ENCODE peak calls at places on chromosome 11, in nine cellular contexts. Y is HFF-Myc, X is bronchial epithelial cell, M is coronary artery, F is fibroblast of the aortic adventitia, B is stomach, I is cardiac muscle cell, H is choroid plexus epithelial cell, N is astrocyte of the cerebellum. O is an unnamed sample.

GRCh38 chr11:111665779-111666178 is 63.5 kb downstream of the SIK2 start:
- DNase-seq in N (peak; percentile 57), M (no peak), X (peak; percentile 32), Y (peak; percentile 42), I (peak; percentile 80), F (peak; percentile 68), B (no peak), H (peak; percentile 65), O (peak; percentile 37)

GRCh38 chr11:1907955-1908354 is 11.5 kb upstream of the TNNT3 start:
- DNase-seq in B (no peak), Y (no peak), N (no peak), I (no peak), H (peak; percentile 17), M (no peak), F (no peak), X (no peak), O (no peak)

GRCh38 chr11:72430743-72431570 is 3.4 kb downstream of the CLPB start:
- DNase-seq in M (no peak), Y (no peak), N (peak; percentile 23), X (peak; percentile 52), B (peak; percentile 47), F (peak; percentile 71), H (peak; percentile 80), I (peak; percentile 67), O (peak; percentile 61)

GRCh38 chr11:93906486-93906885 is 56.1 kb upstream of the VSTM5 start:
- DNase-seq in M (no peak), I (no peak), Y (no peak), B (no peak), N (no peak), F (no peak), H (no peak), X (peak; percentile 63), O (no peak)

GRCh38 chr11:92859290-92859689 is 110.2 kb upstream of the MTNR1B start:
- DNase-seq in N (no peak), B (no peak), Y (no peak), M (no peak), X (no peak), I (no peak), F (no peak), H (no peak), O (no peak)

GRCh38 chr11:15843309-15843857 is 513.0 kb downstream of the SOX6 start:
- DNase-seq in I (no peak), M (no peak), F (no peak), N (peak; percentile 73), H (no peak), Y (no peak), B (peak; percentile 27), X (no peak), O (no peak)

GRCh38 chr11:36467913-36468312 is 42.2 kb downstream of the TRAF6 start:
- DNase-seq in B (no peak), I (no peak), M (no peak), X (no peak), N (no peak), Y (no peak), H (no peak), F (no peak), O (no peak)

GRCh38 chr11:107648247-107648646 is 57.3 kb downstream of the ELMOD1 start:
- DNase-seq in Y (no peak), N (no peak), B (no peak), F (no peak), I (no peak), X (no peak), M (no peak), H (no peak), O (no peak)

GRCh38 chr11:64123102-64123434 is 42.8 kb downstream of the MACROD1 start:
- DNase-seq in F (no peak), H (no peak), X (peak; percentile 17), I (no peak), N (no peak), B (peak; percentile 79), Y (no peak), M (no peak), O (no peak)

GRCh38 chr11:84165139-84165538 is 879.0 kb upstream of the CCDC90B start:
- DNase-seq in M (no peak), F (no peak), Y (no peak), B (no peak), X (no peak), I (no peak), H (no peak), N (peak; percentile 24), O (peak; percentile 1)

GRCh38 chr11:13169709-13170108 is 107.9 kb upstream of the BMAL1 start:
- DNase-seq in F (peak; percentile 95), I (no peak), B (no peak), X (peak; percentile 90), M (no peak), Y (peak; percentile 84), H (peak; percentile 89), N (peak; percentile 87), O (peak; percentile 90)

GRCh38 chr11:129576652-129577051 is 201.0 kb downstream of the BARX2 start:
- DNase-seq in N (no peak), H (no peak), B (no peak), Y (no peak), X (no peak), M (no peak), F (no peak), I (no peak), O (no peak)

GRCh38 chr11:134452026-134452848 is 40.2 kb upstream of the B3GAT1 start:
- DNase-seq in N (no peak), B (no peak), X (no peak), F (no peak), H (no peak), Y (no peak), M (no peak), I (no peak), O (no peak)

GRCh38 chr11:27158763-27159679 is 118.4 kb downstream of the BBOX1 start:
- DNase-seq in N (peak; percentile 70), F (peak; percentile 89), B (peak; percentile 43), H (peak; percentile 90), M (no peak), X (peak; percentile 77), I (peak; percentile 71), Y (peak; percentile 73), O (peak; percentile 83)

GRCh38 chr11:21561589-21561988 is 631.3 kb upstream of the ANO5 start:
- DNase-seq in Y (no peak), F (no peak), M (no peak), B (no peak), H (no peak), I (no peak), N (no peak), X (peak; percentile 41), O (no peak)

GRCh38 chr11:8011383-8011782 is 24.2 kb downstream of the EIF3F start:
- DNase-seq in X (no peak), M (no peak), I (no peak), B (no peak), F (no peak), Y (no peak), H (no peak), N (no peak), O (no peak)

GRCh38 chr11:67492801-67493547 is 10.1 kb downstream of the AIP start:
- DNase-seq in B (no peak), F (no peak), I (no peak), M (no peak), X (no peak), H (no peak), Y (no peak), N (no peak), O (no peak)

GRCh38 chr11:88152381-88152780 is 22.9 kb downstream of the RAB38 start:
- DNase-seq in F (no peak), N (no peak), M (no peak), Y (no peak), I (peak; percentile 34), H (peak; percentile 34), B (no peak), X (no peak), O (no peak)

GRCh38 chr11:7077101-7077500 is 11.7 kb upstream of the RBMXL2 start:
- DNase-seq in H (no peak), N (no peak), X (no peak), B (no peak), M (no peak), Y (no peak), F (no peak), I (peak; percentile 55), O (no peak)

GRCh38 chr11:77411238-77411637 is 62.7 kb downstream of the PAK1 start:
- DNase-seq in H (peak; percentile 29), I (peak; percentile 9), N (no peak), Y (no peak), X (no peak), B (no peak), M (no peak), F (peak; percentile 33), O (peak; percentile 24)

GRCh38 chr11:28703371-28703770 is 595.2 kb downstream of the METTL15 start:
- DNase-seq in Y (no peak), M (no peak), X (peak; percentile 32), F (no peak), N (no peak), H (no peak), I (no peak), B (no peak), O (no peak)
- H3K4me3 ChIP-seq in Y (no peak overlapping the region), M (no peak overlapping the region), X (no peak overlapping the region), F (no peak overlapping the region), N (no peak overlapping the region), H (no peak overlapping the region), I (no peak overlapping the region), B (no peak overlapping the region), O (no peak overlapping the region)

GRCh38 chr11:119773016-119773415 is 44.0 kb upstream of the NECTIN1 start:
- DNase-seq in X (no peak), I (no peak), F (no peak), M (no peak), B (no peak), H (no peak), N (no peak), Y (no peak), O (no peak)
- TF ChIP-seq CTCF in X (no peak), I (no peak), F (no peak), M (no peak), B (no peak), H (no peak), N (no peak), Y (no peak), O (no peak)

DNA sequence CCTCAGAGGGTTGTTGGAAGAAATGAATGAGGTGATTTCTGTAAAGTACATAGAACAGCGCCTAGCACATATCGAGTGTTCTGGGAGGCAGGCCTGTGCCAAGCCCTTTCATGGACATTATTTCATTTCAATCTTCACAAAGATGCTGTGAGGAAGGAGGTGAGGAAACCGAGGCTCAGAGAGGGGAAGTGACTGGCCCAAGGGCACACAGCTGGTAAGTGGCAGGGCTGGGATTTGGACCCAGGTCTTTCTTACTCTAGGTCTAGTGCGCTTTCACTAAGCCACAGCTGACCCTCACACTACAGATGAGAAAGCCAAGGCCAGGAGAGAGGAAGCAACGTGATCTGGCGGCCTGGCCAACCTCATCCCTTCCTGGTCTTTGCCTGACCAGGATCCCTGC is 2.0 kb downstream of the PELI3 start:
- DNase-seq in B (no peak), I (no peak), N (no peak), X (no peak), H (no peak), F (no peak), Y (no peak), M (no peak), O (no peak)
- H3K4me3 ChIP-seq in B (no peak overlapping the region), I (no peak overlapping the region), N (no peak overlapping the region), X (no peak overlapping the region), H (no peak overlapping the region), F (no peak overlapping the region), Y (no peak overlapping the region), M (no peak overlapping the region), O (no peak overlapping the region)

GRCh38 chr11:62627718-62628117 is 5.9 kb upstream of the B3GAT3 start:
- DNase-seq in X (no peak), B (no peak), H (peak; percentile 37), N (no peak), F (no peak), Y (no peak), M (no peak), I (no peak), O (no peak)
- TF ChIP-seq CTCF in X (peak; percentile 26), B (no peak), H (peak; percentile 29), N (no peak), F (peak; percentile 13), Y (no peak), M (no peak), I (peak; percentile 11), O (no peak)

O was measured in AG10803.